ENCODE peak calls at places on chromosomes 7 and 10, in seven cellular contexts. J is effector memory CD4-positive, alpha-beta T cell; P is Peyer's patch; F is stomach; G is heart right ventricle; S is GM12878; V is SK-N-SH. K is an unnamed sample.
A peak's percentile ranks its signal among the peaks of the same experiment; 100 is the strongest.

GRCh38 chr10:24449334-24449740 is 240.4 kb downstream of the KIAA1217 start:
- DNase-seq in J (no peak), P (no peak), F (no peak), G (no peak), S (no peak), V (no peak), K (peak; percentile 51)

GRCh38 chr10:114584419-114584818 is 73.7 kb downstream of the ABLIM1 start:
- DNase-seq in J (no peak), P (no peak), F (no peak), G (no peak), S (no peak), V (no peak), K (peak; percentile 9)

GRCh38 chr7:2639994-2640830 is 8.4 kb downstream of the TTYH3 start:
- DNase-seq in J (no peak), P (no peak), F (peak; percentile 72), G (no peak), S (no peak), V (peak; percentile 80), K (no peak)

GRCh38 chr10:16232441-16232840 is 204.4 kb upstream of the PTER start:
- DNase-seq in J (no peak), P (no peak), F (no peak), G (no peak), S (no peak), V (no peak), K (no peak)

GRCh38 chr7:36279251-36279925 is 110.3 kb upstream of the ANLN start:
- DNase-seq in J (no peak), P (no peak), F (no peak), G (no peak), S (no peak), V (no peak), K (no peak)

GRCh38 chr10:122346326-122346950 is 28.1 kb upstream of the PLEKHA1 start:
- DNase-seq in J (no peak), P (no peak), F (no peak), G (no peak), S (no peak), V (no peak), K (no peak)

GRCh38 chr7:44962483-44963251 is 16.1 kb downstream of the MYO1G start:
- DNase-seq in J (no peak), P (peak; percentile 55), F (peak; percentile 36), G (no peak), S (no peak), V (peak; percentile 45), K (peak; percentile 48)

GRCh38 chr10:112519129-112519761 is 72.2 kb downstream of the VTI1A start:
- DNase-seq in J (no peak), P (no peak), F (no peak), G (no peak), S (no peak), V (no peak), K (no peak)

GRCh38 chr7:151954866-151955820 is 1.1 kb upstream of the GALNTL5 start:
- DNase-seq in J (no peak), P (no peak), F (no peak), G (peak; percentile 52), S (no peak), V (peak; percentile 59), K (peak; percentile 63)

GRCh38 chr7:116169060-116169459 is 41.3 kb upstream of the TES start:
- DNase-seq in J (no peak), P (no peak), F (no peak), G (no peak), S (no peak), V (no peak), K (peak; percentile 42)

GRCh38 chr7:92056276-92056675 is 78.0 kb downstream of the CYP51A1 start:
- DNase-seq in J (no peak), P (no peak), F (no peak), G (no peak), S (no peak), V (no peak), K (no peak)

GRCh38 chr7:157651366-157652160 is 314.8 kb downstream of the DNAJB6 start:
- DNase-seq in J (no peak), P (no peak), F (no peak), G (no peak), S (no peak), V (no peak), K (no peak)

GRCh38 chr10:73493781-73494180 is 2.0 kb downstream of the PPP3CB start:
- DNase-seq in J (no peak), P (no peak), F (no peak), G (no peak), S (no peak), V (no peak), K (peak; percentile 41)

GRCh38 chr7:39527296-39527695 is 38.9 kb upstream of the YAE1 start:
- DNase-seq in J (no peak), P (no peak), F (no peak), G (no peak), S (no peak), V (no peak), K (peak; percentile 20)

GRCh38 chr7:25356534-25357151 is 128.4 kb upstream of the NPVF start:
- DNase-seq in J (no peak), P (no peak), F (no peak), G (no peak), S (no peak), V (no peak), K (no peak)

GRCh38 chr10:89466599-89467035 is 52.2 kb downstream of the IFIT5 start:
- DNase-seq in J (no peak), P (no peak), F (no peak), G (no peak), S (no peak), V (peak; percentile 23), K (peak; percentile 66)

GRCh38 chr10:119540038-119540437 is 2.5 kb downstream of the RGS10 start:
- DNase-seq in J (no peak), P (no peak), F (no peak), G (no peak), S (no peak), V (no peak), K (no peak)

GRCh38 chr10:119537953-119538630 is 4.4 kb downstream of the RGS10 start:
- DNase-seq in J (no peak), P (no peak), F (no peak), G (no peak), S (no peak), V (no peak), K (no peak)

GRCh38 chr10:119541046-119541445 is 1.5 kb downstream of the RGS10 start:
- DNase-seq in J (no peak), P (no peak), F (no peak), G (no peak), S (no peak), V (no peak), K (no peak)

GRCh38 chr10:119538632-119539358 is 3.7 kb downstream of the RGS10 start:
- DNase-seq in J (no peak), P (no peak), F (no peak), G (no peak), S (no peak), V (no peak), K (no peak)

DNA sequence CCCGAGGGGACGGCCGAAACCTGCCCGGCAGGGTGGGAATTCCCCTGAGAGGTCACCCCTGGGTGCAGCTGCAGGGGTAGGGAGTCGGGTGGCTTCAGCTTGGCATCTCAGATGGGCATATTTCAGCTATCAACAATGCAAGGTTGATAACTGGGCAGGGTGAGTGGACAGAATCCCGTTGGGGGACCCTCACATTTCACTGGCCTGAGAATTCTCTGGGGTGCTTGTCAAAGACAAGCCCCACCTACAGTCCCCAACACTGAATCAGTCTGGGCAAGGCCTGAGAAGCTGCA is 3.2 kb downstream of the RGS10 start:
- DNase-seq in J (no peak), P (no peak), F (no peak), G (no peak), S (no peak), V (no peak), K (no peak)
- H3K27ac ChIP-seq in J (peak overlapping the region; percentile 25), P (peak overlapping the region; percentile 59), F (peak overlapping the region; percentile 86), G (no peak overlapping the region), S (peak overlapping the region; percentile 22), V (no peak overlapping the region), K (no peak overlapping the region)

DNA sequence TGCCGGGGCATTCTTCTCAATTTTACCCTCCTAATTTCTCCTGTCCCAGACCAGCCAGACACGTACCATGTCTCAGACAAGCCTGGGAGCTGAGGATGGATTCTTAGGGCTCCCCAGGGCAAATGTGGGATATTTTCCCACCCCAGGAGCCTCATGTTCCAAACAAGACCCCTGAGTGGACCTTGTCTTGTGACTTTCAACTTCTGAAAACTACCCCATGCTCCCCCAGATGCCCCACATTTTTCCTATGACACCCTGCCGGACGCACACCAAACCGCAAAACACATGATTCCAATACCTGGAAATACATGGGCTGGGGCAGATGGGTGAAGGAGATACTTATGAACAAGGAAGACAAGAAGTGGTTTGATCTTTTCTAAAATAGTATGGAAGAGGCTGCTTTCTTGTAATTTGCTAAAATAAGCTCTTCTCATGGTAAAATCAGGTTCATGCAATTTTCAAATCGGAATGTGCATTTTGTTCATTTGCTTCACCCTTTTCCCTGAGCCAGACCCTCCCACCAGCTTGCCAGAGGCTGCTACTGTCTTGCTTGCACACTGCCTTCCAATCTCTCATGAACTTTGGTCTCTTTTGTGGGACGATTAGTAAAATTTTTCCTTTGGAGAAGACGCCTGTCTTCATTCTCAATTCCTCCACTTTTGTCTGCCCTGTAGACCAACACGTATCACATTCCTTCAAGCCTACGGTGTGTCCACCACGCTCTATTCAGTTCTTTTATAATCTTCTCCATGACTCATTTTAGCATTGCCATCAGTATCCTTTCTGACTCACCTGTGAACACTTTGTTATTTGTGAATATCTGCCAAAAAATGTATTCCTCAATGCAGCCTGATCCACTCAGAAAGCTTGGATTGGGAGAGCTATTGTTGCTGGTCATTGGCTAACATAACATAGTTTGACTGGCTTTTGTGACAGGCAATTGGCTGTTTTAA is 1.1 kb downstream of the GIMAP5 start:
- DNase-seq in J (no peak), P (no peak), F (no peak), G (no peak), S (no peak), V (no peak), K (no peak)
- H3K4me3 ChIP-seq in J (peak overlapping the region; percentile 86), P (peak overlapping the region; percentile 56), F (peak overlapping the region; percentile 49), G (peak overlapping the region; percentile 61), S (peak overlapping the region; percentile 87), V (no peak overlapping the region), K (no peak overlapping the region)

GRCh38 chr10:119397416-119397815 is 145.1 kb downstream of the RGS10 start:
- DNase-seq in J (no peak), P (no peak), F (no peak), G (no peak), S (no peak), V (no peak), K (no peak)
- H3K4me1 ChIP-seq in J (no peaks in the 10 kb centered on the region), P (peaks cover 10% of the 10 kb centered on the region), F (peaks cover 13% of the 10 kb centered on the region), G (peaks cover 42% of the 10 kb centered on the region), S (peaks cover 23% of the 10 kb centered on the region), V (peaks cover 6% of the 10 kb centered on the region), K (peaks cover 4% of the 10 kb centered on the region)

DNA sequence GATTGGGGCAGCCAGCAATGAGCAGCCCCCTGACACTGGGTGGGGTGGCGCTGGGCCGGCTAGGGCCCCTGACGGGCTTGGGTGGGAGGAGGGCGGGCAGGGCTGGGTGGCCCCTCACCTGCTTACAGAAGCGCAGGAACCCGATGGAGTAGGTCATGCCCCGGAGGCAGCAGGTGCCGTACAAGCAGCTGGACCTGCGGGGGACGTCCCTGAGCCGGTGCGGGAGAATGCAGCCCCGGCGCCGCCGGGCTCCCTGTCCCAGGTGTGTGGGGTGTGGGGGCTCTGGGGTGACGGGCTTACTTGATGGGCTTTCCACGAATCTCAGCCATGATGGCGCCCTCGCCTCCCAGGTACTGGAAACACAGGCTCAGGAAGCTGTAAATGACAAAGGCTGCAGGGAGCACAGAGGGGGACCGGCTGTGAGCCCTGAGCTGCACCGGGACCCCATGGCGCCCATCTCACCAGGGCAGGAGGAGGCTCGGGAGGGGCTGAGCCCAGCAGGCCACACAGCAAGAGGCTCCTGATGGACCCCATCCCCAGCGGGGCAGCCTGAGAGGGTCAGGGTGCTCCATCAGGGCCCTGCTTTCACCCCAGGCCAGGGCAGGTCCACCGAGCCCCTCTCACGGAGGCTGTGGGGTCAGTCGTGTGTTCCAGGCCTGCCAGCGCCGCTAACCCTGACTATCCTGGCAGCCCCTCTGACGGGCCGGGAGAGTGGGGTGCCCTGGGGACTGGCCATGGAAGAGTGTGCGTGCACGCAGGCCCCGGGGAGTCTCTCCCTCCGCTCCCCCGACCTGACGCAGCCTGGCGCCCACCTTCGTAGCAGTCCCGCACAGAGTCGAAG is 5.8 kb downstream of the TMEM184A start:
- DNase-seq in J (no peak), P (no peak), F (no peak), G (no peak), S (no peak), V (peak; percentile 40), K (no peak)
- H3K27ac ChIP-seq in J (no peak overlapping the region), P (no peak overlapping the region), F (no peak overlapping the region), G (no peak overlapping the region), S (no peak overlapping the region), V (no peak overlapping the region), K (no peak overlapping the region)

K was measured in cardiac muscle cell.